ENCODE peak calls at places on chromosomes 11 and 22, in seven cellular contexts. One of them, this sample, is unnamed.

GRCh38 chr22:46451741-46452140 is 85.7 kb downstream of the CELSR1 start:
- DNase-seq in tibial nerve: no peak
- DNase-seq in sigmoid colon: no peak
- DNase-seq in brain microvascular endothelial cell: no peak
- DNase-seq in BJ: no peak
- DNase-seq in PC-3: no peak
- DNase-seq in astrocyte of the cerebellum: no peak
- DNase-seq in this sample: no peak

GRCh38 chr22:37457093-37457893 is 28.9 kb downstream of the MFNG start:
- DNase-seq in brain microvascular endothelial cell: peak
- DNase-seq in tibial nerve: peak
- DNase-seq in BJ: no peak
- DNase-seq in PC-3: peak
- DNase-seq in sigmoid colon: no peak
- DNase-seq in astrocyte of the cerebellum: peak
- DNase-seq in this sample: no peak

GRCh38 chr22:40651563-40652501 is 15.3 kb upstream of the MRTFA start:
- DNase-seq in sigmoid colon: peak
- DNase-seq in brain microvascular endothelial cell: peak
- DNase-seq in BJ: peak
- DNase-seq in PC-3: peak
- DNase-seq in tibial nerve: peak
- DNase-seq in astrocyte of the cerebellum: peak
- DNase-seq in this sample: peak

GRCh38 chr22:39409630-39410029 is 10.1 kb downstream of the TAB1 start:
- DNase-seq in brain microvascular endothelial cell: no peak
- DNase-seq in BJ: no peak
- DNase-seq in astrocyte of the cerebellum: no peak
- DNase-seq in PC-3: no peak
- DNase-seq in sigmoid colon: no peak
- DNase-seq in tibial nerve: no peak
- DNase-seq in this sample: no peak

GRCh38 chr11:26283852-26284421 is 48.0 kb upstream of the ANO3 start:
- DNase-seq in tibial nerve: no peak
- DNase-seq in BJ: no peak
- DNase-seq in brain microvascular endothelial cell: no peak
- DNase-seq in sigmoid colon: no peak
- DNase-seq in PC-3: no peak
- DNase-seq in astrocyte of the cerebellum: no peak
- DNase-seq in this sample: no peak

GRCh38 chr22:37024339-37025157 is 5.0 kb downstream of the MPST start:
- DNase-seq in brain microvascular endothelial cell: no peak
- DNase-seq in BJ: no peak
- DNase-seq in tibial nerve: no peak
- DNase-seq in PC-3: no peak
- DNase-seq in sigmoid colon: no peak
- DNase-seq in astrocyte of the cerebellum: no peak
- DNase-seq in this sample: no peak

GRCh38 chr11:15278129-15278528 is 163.4 kb downstream of the INSC start:
- DNase-seq in astrocyte of the cerebellum: no peak
- DNase-seq in PC-3: no peak
- DNase-seq in BJ: peak
- DNase-seq in sigmoid colon: no peak
- DNase-seq in brain microvascular endothelial cell: no peak
- DNase-seq in tibial nerve: no peak
- DNase-seq in this sample: no peak

GRCh38 chr11:57345555-57346151 is 7.5 kb downstream of the P2RX3 start:
- DNase-seq in sigmoid colon: peak
- DNase-seq in tibial nerve: peak
- DNase-seq in PC-3: peak
- DNase-seq in brain microvascular endothelial cell: peak
- DNase-seq in BJ: no peak
- DNase-seq in astrocyte of the cerebellum: peak
- DNase-seq in this sample: no peak

GRCh38 chr22:46593211-46593676 is 26.9 kb upstream of the GRAMD4 start:
- DNase-seq in astrocyte of the cerebellum: no peak
- DNase-seq in sigmoid colon: peak
- DNase-seq in brain microvascular endothelial cell: no peak
- DNase-seq in BJ: no peak
- DNase-seq in tibial nerve: peak
- DNase-seq in PC-3: no peak
- DNase-seq in this sample: no peak

GRCh38 chr22:33919591-33920501 is at the start of gene LARGE1:
- DNase-seq in sigmoid colon: peak
- DNase-seq in brain microvascular endothelial cell: no peak
- DNase-seq in tibial nerve: no peak
- DNase-seq in BJ: no peak
- DNase-seq in astrocyte of the cerebellum: no peak
- DNase-seq in PC-3: no peak
- DNase-seq in this sample: no peak

GRCh38 chr11:80980221-80980620 is 1539.4 kb upstream of the TENM4 start:
- DNase-seq in BJ: no peak
- DNase-seq in tibial nerve: no peak
- DNase-seq in brain microvascular endothelial cell: peak
- DNase-seq in PC-3: peak
- DNase-seq in astrocyte of the cerebellum: peak
- DNase-seq in sigmoid colon: no peak
- DNase-seq in this sample: no peak

GRCh38 chr11:57536947-57537654 is at the start of gene SMTNL1:
- DNase-seq in BJ: no peak
- DNase-seq in astrocyte of the cerebellum: no peak
- DNase-seq in sigmoid colon: no peak
- DNase-seq in brain microvascular endothelial cell: no peak
- DNase-seq in tibial nerve: no peak
- DNase-seq in PC-3: no peak
- DNase-seq in this sample: no peak

GRCh38 chr11:111303476-111303875 is 5.1 kb downstream of the POU2AF3 start:
- DNase-seq in astrocyte of the cerebellum: no peak
- DNase-seq in PC-3: peak
- DNase-seq in sigmoid colon: no peak
- DNase-seq in tibial nerve: no peak
- DNase-seq in BJ: no peak
- DNase-seq in brain microvascular endothelial cell: no peak
- DNase-seq in this sample: no peak

GRCh38 chr22:27629908-27630733 is 171.4 kb downstream of the MN1 start:
- DNase-seq in tibial nerve: no peak
- DNase-seq in BJ: no peak
- DNase-seq in astrocyte of the cerebellum: no peak
- DNase-seq in sigmoid colon: no peak
- DNase-seq in brain microvascular endothelial cell: no peak
- DNase-seq in PC-3: no peak
- DNase-seq in this sample: no peak

GRCh38 chr22:32531228-32531627 is 56.6 kb downstream of the FBXO7 start:
- DNase-seq in astrocyte of the cerebellum: no peak
- DNase-seq in brain microvascular endothelial cell: no peak
- DNase-seq in BJ: no peak
- DNase-seq in PC-3: no peak
- DNase-seq in tibial nerve: no peak
- DNase-seq in sigmoid colon: peak
- DNase-seq in this sample: no peak

GRCh38 chr11:118438314-118438931 is 2.1 kb downstream of the KMT2A start:
- DNase-seq in BJ: peak
- DNase-seq in tibial nerve: peak
- DNase-seq in sigmoid colon: peak
- DNase-seq in PC-3: peak
- DNase-seq in brain microvascular endothelial cell: peak
- DNase-seq in astrocyte of the cerebellum: peak
- DNase-seq in this sample: peak

GRCh38 chr22:46050916-46051614 is 74.1 kb upstream of the WNT7B start:
- DNase-seq in PC-3: no peak
- DNase-seq in BJ: no peak
- DNase-seq in tibial nerve: no peak
- DNase-seq in brain microvascular endothelial cell: no peak
- DNase-seq in sigmoid colon: peak
- DNase-seq in astrocyte of the cerebellum: no peak
- DNase-seq in this sample: no peak

GRCh38 chr11:36073411-36074203 is 129.7 kb downstream of the LDLRAD3 start:
- DNase-seq in brain microvascular endothelial cell: peak
- DNase-seq in astrocyte of the cerebellum: peak
- DNase-seq in BJ: no peak
- DNase-seq in tibial nerve: no peak
- DNase-seq in PC-3: peak
- DNase-seq in sigmoid colon: no peak
- DNase-seq in this sample: no peak

GRCh38 chr22:17580461-17581031 is 17.2 kb downstream of the SLC25A18 start:
- DNase-seq in BJ: no peak
- DNase-seq in sigmoid colon: no peak
- DNase-seq in brain microvascular endothelial cell: no peak
- DNase-seq in tibial nerve: no peak
- DNase-seq in PC-3: no peak
- DNase-seq in astrocyte of the cerebellum: no peak
- DNase-seq in this sample: no peak
- TF ChIP-seq CTCF in BJ: no peak
- TF ChIP-seq CTCF in sigmoid colon: no peak
- TF ChIP-seq CTCF in brain microvascular endothelial cell: peak
- TF ChIP-seq CTCF in tibial nerve: no peak
- TF ChIP-seq CTCF in PC-3: no peak
- TF ChIP-seq CTCF in astrocyte of the cerebellum: no peak
- TF ChIP-seq CTCF in this sample: no peak

GRCh38 chr11:67483901-67484665 is 1.3 kb downstream of the AIP start:
- DNase-seq in astrocyte of the cerebellum: no peak
- DNase-seq in PC-3: no peak
- DNase-seq in tibial nerve: no peak
- DNase-seq in brain microvascular endothelial cell: no peak
- DNase-seq in sigmoid colon: no peak
- DNase-seq in BJ: no peak
- DNase-seq in this sample: no peak

GRCh38 chr11:67484847-67485311 is 2.1 kb downstream of the AIP start:
- DNase-seq in astrocyte of the cerebellum: no peak
- DNase-seq in BJ: no peak
- DNase-seq in sigmoid colon: peak
- DNase-seq in tibial nerve: no peak
- DNase-seq in brain microvascular endothelial cell: no peak
- DNase-seq in PC-3: no peak
- DNase-seq in this sample: no peak

GRCh38 chr11:67483498-67483798 is 622 bp downstream of the AIP start:
- DNase-seq in BJ: no peak
- DNase-seq in PC-3: no peak
- DNase-seq in brain microvascular endothelial cell: no peak
- DNase-seq in tibial nerve: no peak
- DNase-seq in astrocyte of the cerebellum: no peak
- DNase-seq in sigmoid colon: no peak
- DNase-seq in this sample: no peak

GRCh38 chr11:67482736-67483497 is at the start of gene AIP:
- DNase-seq in BJ: peak
- DNase-seq in PC-3: peak
- DNase-seq in sigmoid colon: peak
- DNase-seq in brain microvascular endothelial cell: peak
- DNase-seq in astrocyte of the cerebellum: peak
- DNase-seq in tibial nerve: peak
- DNase-seq in this sample: peak

GRCh38 chr11:67482275-67482735 is 521 bp upstream of the AIP start:
- DNase-seq in tibial nerve: no peak
- DNase-seq in astrocyte of the cerebellum: no peak
- DNase-seq in sigmoid colon: no peak
- DNase-seq in PC-3: no peak
- DNase-seq in brain microvascular endothelial cell: no peak
- DNase-seq in BJ: no peak
- DNase-seq in this sample: no peak
- H3K4me3 ChIP-seq in tibial nerve: peak
- H3K4me3 ChIP-seq in astrocyte of the cerebellum: peak
- H3K4me3 ChIP-seq in sigmoid colon: peak
- H3K4me3 ChIP-seq in PC-3: peak
- H3K4me3 ChIP-seq in brain microvascular endothelial cell: peak
- H3K4me3 ChIP-seq in BJ: peak
- H3K4me3 ChIP-seq in this sample: peak

DNA sequence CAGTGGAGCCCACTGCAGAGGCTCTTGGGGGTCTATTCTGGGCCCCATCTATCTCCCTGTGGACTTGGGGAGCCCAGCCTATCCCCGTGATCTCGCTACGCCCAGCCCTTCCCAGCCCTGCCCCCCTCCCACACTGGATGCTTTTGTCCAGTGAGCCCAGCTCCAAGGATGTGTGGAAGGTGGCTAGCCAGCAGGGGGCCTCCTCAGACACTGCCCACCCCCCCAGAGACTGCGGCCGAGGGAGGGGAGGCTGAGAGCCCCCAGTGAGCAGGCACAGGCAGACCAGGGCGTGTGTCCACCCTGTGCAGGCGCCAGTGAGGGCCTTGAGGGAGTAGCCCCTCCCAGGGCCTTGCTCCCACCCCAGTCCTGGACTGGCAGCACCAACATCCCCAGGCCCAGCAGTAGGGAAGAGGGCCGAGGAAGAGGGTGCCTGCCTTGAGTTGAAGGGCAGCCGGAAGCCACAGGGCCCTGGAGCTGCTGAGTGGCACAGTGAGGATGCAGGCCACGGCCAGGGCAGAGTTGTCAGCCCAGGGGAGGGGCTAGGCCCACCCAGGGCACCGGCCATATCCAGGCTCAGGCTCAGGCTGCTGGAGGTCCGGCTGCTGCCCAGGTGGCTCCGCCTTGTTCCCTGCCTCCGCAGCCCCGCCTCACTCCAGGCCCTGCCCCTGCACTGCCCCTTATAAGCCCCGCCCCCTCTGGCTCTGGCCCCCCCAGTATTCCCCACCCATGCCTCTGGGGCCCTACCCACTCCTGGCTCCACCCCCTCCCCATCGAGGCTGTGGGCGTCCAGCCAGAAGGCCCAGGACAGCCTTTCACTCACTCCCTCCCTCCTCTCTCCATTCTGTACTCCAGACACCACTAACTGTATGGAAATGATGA is 28.0 kb downstream of the MOB2 start:
- DNase-seq in PC-3: peak
- DNase-seq in sigmoid colon: peak
- DNase-seq in brain microvascular endothelial cell: peak
- DNase-seq in tibial nerve: peak
- DNase-seq in astrocyte of the cerebellum: no peak
- DNase-seq in BJ: no peak
- DNase-seq in this sample: no peak
- TF ChIP-seq CTCF in PC-3: peak
- TF ChIP-seq CTCF in sigmoid colon: peak
- TF ChIP-seq CTCF in brain microvascular endothelial cell: peak
- TF ChIP-seq CTCF in tibial nerve: peak
- TF ChIP-seq CTCF in astrocyte of the cerebellum: no peak
- TF ChIP-seq CTCF in BJ: peak
- TF ChIP-seq CTCF in this sample: peak

DNA sequence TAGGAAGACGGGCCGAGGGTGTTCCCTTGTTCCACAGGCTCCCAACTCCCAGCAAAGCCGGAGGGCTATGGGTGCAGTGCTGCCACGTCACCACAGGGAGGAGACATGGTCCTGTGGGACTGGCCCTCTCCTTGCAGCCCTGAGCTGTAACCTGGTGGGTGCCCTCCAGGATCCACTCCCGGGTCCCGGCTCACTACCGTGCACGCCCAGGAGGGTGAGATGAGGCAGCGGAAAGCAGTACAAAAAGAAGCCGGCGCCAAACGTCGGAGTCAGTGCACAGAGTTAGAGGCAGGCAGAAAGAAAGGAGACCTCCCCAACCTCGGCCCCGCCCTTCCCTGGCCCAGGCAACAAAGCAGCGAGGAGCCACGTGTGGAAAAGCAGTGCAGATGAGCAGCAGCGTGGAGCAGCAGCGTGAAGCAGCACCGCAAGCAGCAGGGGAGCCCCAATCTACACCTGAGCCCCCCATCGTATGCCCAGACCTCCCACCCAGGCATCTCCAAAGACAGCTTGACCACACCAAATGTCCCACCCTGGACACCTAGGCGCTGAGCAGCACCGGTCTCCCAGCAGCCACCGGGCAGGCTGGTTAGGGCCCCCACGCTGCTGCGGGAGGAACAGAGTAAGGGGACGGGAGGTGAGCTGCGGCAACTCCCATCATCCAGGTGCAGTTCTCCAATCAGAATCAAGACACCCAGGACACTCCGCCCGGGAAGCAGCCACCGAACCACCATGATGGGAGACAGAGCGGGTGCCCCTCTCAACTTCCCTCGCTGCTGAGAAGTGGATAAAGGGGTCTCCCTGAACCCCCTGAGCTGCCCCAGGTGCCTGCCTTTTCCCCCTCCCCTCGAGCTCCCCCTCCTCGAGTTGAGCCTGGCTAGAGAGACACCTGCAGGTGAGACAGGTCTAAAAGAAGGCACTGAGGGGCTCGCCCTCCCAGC is 28.8 kb downstream of the IGSF9B start:
- DNase-seq in sigmoid colon: peak
- DNase-seq in BJ: no peak
- DNase-seq in brain microvascular endothelial cell: peak
- DNase-seq in PC-3: peak
- DNase-seq in astrocyte of the cerebellum: peak
- DNase-seq in tibial nerve: peak
- DNase-seq in this sample: peak
- H3K4me3 ChIP-seq in sigmoid colon: no peak
- H3K4me3 ChIP-seq in BJ: no peak
- H3K4me3 ChIP-seq in brain microvascular endothelial cell: no peak
- H3K4me3 ChIP-seq in PC-3: peak
- H3K4me3 ChIP-seq in astrocyte of the cerebellum: no peak
- H3K4me3 ChIP-seq in tibial nerve: no peak
- H3K4me3 ChIP-seq in this sample: peak